ENCODE peak calls at places on chromosomes 5 and 9, in nine cellular contexts. One of them, this sample, is unnamed.

GRCh38 chr9:99253134-99253533 is 31.1 kb downstream of the SEC61B start:
- DNase-seq in stimulated activated CD8-positive, alpha-beta memory T cell treated with anti-CD3 and anti-CD28 coated beads, Interleukin-7, amount 100 ng/mL, for 24 hours: no peak
- DNase-seq in mucosa of gallbladder: no peak
- DNase-seq in stimulated activated effector memory CD8-positive, alpha-beta T cell treated with anti-CD3 and anti-CD28 coated beads, Interleukin-12 subunit alpha, Interleukin-12 subunit beta, amount 100 ng/mL, for 72 hours: no peak
- DNase-seq in nucleus accumbens: no peak
- DNase-seq in fibroblast of the conjunctiva: no peak
- DNase-seq in WTC11: no peak
- DNase-seq in PC-3: no peak
- DNase-seq in NCI-H1694 treated with DMSO at 0.1 percent for 48 hours: no peak
- DNase-seq in this sample: no peak

GRCh38 chr9:26789959-26790358 is 102.6 kb downstream of the CAAP1 start:
- DNase-seq in stimulated activated CD8-positive, alpha-beta memory T cell treated with anti-CD3 and anti-CD28 coated beads, Interleukin-7, amount 100 ng/mL, for 24 hours: no peak
- DNase-seq in mucosa of gallbladder: no peak
- DNase-seq in stimulated activated effector memory CD8-positive, alpha-beta T cell treated with anti-CD3 and anti-CD28 coated beads, Interleukin-12 subunit alpha, Interleukin-12 subunit beta, amount 100 ng/mL, for 72 hours: no peak
- DNase-seq in nucleus accumbens: no peak
- DNase-seq in fibroblast of the conjunctiva: peak; percentile 18
- DNase-seq in WTC11: no peak
- DNase-seq in PC-3: peak; percentile 3
- DNase-seq in NCI-H1694 treated with DMSO at 0.1 percent for 48 hours: no peak
- DNase-seq in this sample: peak; percentile 51

GRCh38 chr5:40937064-40937463 is 27.8 kb downstream of the C7 start:
- DNase-seq in stimulated activated CD8-positive, alpha-beta memory T cell treated with anti-CD3 and anti-CD28 coated beads, Interleukin-7, amount 100 ng/mL, for 24 hours: no peak
- DNase-seq in mucosa of gallbladder: no peak
- DNase-seq in stimulated activated effector memory CD8-positive, alpha-beta T cell treated with anti-CD3 and anti-CD28 coated beads, Interleukin-12 subunit alpha, Interleukin-12 subunit beta, amount 100 ng/mL, for 72 hours: no peak
- DNase-seq in nucleus accumbens: no peak
- DNase-seq in fibroblast of the conjunctiva: no peak
- DNase-seq in WTC11: no peak
- DNase-seq in PC-3: no peak
- DNase-seq in NCI-H1694 treated with DMSO at 0.1 percent for 48 hours: no peak
- DNase-seq in this sample: no peak

GRCh38 chr9:94812343-94812742 is 85.8 kb downstream of the AOPEP start:
- DNase-seq in stimulated activated CD8-positive, alpha-beta memory T cell treated with anti-CD3 and anti-CD28 coated beads, Interleukin-7, amount 100 ng/mL, for 24 hours: no peak
- DNase-seq in mucosa of gallbladder: no peak
- DNase-seq in stimulated activated effector memory CD8-positive, alpha-beta T cell treated with anti-CD3 and anti-CD28 coated beads, Interleukin-12 subunit alpha, Interleukin-12 subunit beta, amount 100 ng/mL, for 72 hours: no peak
- DNase-seq in nucleus accumbens: no peak
- DNase-seq in fibroblast of the conjunctiva: no peak
- DNase-seq in WTC11: no peak
- DNase-seq in PC-3: peak; percentile 71
- DNase-seq in NCI-H1694 treated with DMSO at 0.1 percent for 48 hours: no peak
- DNase-seq in this sample: peak; percentile 81

GRCh38 chr9:87425202-87425601 is 72.5 kb upstream of the DAPK1 start:
- DNase-seq in stimulated activated CD8-positive, alpha-beta memory T cell treated with anti-CD3 and anti-CD28 coated beads, Interleukin-7, amount 100 ng/mL, for 24 hours: no peak
- DNase-seq in mucosa of gallbladder: no peak
- DNase-seq in stimulated activated effector memory CD8-positive, alpha-beta T cell treated with anti-CD3 and anti-CD28 coated beads, Interleukin-12 subunit alpha, Interleukin-12 subunit beta, amount 100 ng/mL, for 72 hours: no peak
- DNase-seq in nucleus accumbens: no peak
- DNase-seq in fibroblast of the conjunctiva: no peak
- DNase-seq in WTC11: no peak
- DNase-seq in PC-3: no peak
- DNase-seq in NCI-H1694 treated with DMSO at 0.1 percent for 48 hours: no peak
- DNase-seq in this sample: no peak

GRCh38 chr5:95900383-95900958 is 61.2 kb downstream of the ELL2 start:
- DNase-seq in stimulated activated CD8-positive, alpha-beta memory T cell treated with anti-CD3 and anti-CD28 coated beads, Interleukin-7, amount 100 ng/mL, for 24 hours: no peak
- DNase-seq in mucosa of gallbladder: no peak
- DNase-seq in stimulated activated effector memory CD8-positive, alpha-beta T cell treated with anti-CD3 and anti-CD28 coated beads, Interleukin-12 subunit alpha, Interleukin-12 subunit beta, amount 100 ng/mL, for 72 hours: no peak
- DNase-seq in nucleus accumbens: no peak
- DNase-seq in fibroblast of the conjunctiva: peak; percentile 63
- DNase-seq in WTC11: no peak
- DNase-seq in PC-3: no peak
- DNase-seq in NCI-H1694 treated with DMSO at 0.1 percent for 48 hours: peak; percentile 60
- DNase-seq in this sample: no peak

GRCh38 chr9:93088656-93089015 is 7.4 kb upstream of the CARD19 start:
- DNase-seq in stimulated activated CD8-positive, alpha-beta memory T cell treated with anti-CD3 and anti-CD28 coated beads, Interleukin-7, amount 100 ng/mL, for 24 hours: no peak
- DNase-seq in mucosa of gallbladder: no peak
- DNase-seq in stimulated activated effector memory CD8-positive, alpha-beta T cell treated with anti-CD3 and anti-CD28 coated beads, Interleukin-12 subunit alpha, Interleukin-12 subunit beta, amount 100 ng/mL, for 72 hours: no peak
- DNase-seq in nucleus accumbens: no peak
- DNase-seq in fibroblast of the conjunctiva: no peak
- DNase-seq in WTC11: no peak
- DNase-seq in PC-3: no peak
- DNase-seq in NCI-H1694 treated with DMSO at 0.1 percent for 48 hours: no peak
- DNase-seq in this sample: no peak

GRCh38 chr5:71586052-71586940 is 844 bp upstream of the MCCC2 start:
- DNase-seq in stimulated activated CD8-positive, alpha-beta memory T cell treated with anti-CD3 and anti-CD28 coated beads, Interleukin-7, amount 100 ng/mL, for 24 hours: no peak
- DNase-seq in mucosa of gallbladder: no peak
- DNase-seq in stimulated activated effector memory CD8-positive, alpha-beta T cell treated with anti-CD3 and anti-CD28 coated beads, Interleukin-12 subunit alpha, Interleukin-12 subunit beta, amount 100 ng/mL, for 72 hours: no peak
- DNase-seq in nucleus accumbens: no peak
- DNase-seq in fibroblast of the conjunctiva: no peak
- DNase-seq in WTC11: no peak
- DNase-seq in PC-3: no peak
- DNase-seq in NCI-H1694 treated with DMSO at 0.1 percent for 48 hours: no peak
- DNase-seq in this sample: no peak

GRCh38 chr5:84381501-84382362 is 2.9 kb downstream of the EDIL3 start:
- DNase-seq in stimulated activated CD8-positive, alpha-beta memory T cell treated with anti-CD3 and anti-CD28 coated beads, Interleukin-7, amount 100 ng/mL, for 24 hours: no peak
- DNase-seq in mucosa of gallbladder: peak; percentile 17
- DNase-seq in stimulated activated effector memory CD8-positive, alpha-beta T cell treated with anti-CD3 and anti-CD28 coated beads, Interleukin-12 subunit alpha, Interleukin-12 subunit beta, amount 100 ng/mL, for 72 hours: no peak
- DNase-seq in nucleus accumbens: no peak
- DNase-seq in fibroblast of the conjunctiva: no peak
- DNase-seq in WTC11: no peak
- DNase-seq in PC-3: no peak
- DNase-seq in NCI-H1694 treated with DMSO at 0.1 percent for 48 hours: peak; percentile 68
- DNase-seq in this sample: peak; percentile 61

GRCh38 chr5:154753792-154754191 is 1.4 kb upstream of the LARP1 start:
- DNase-seq in stimulated activated CD8-positive, alpha-beta memory T cell treated with anti-CD3 and anti-CD28 coated beads, Interleukin-7, amount 100 ng/mL, for 24 hours: no peak
- DNase-seq in mucosa of gallbladder: peak; percentile 74
- DNase-seq in stimulated activated effector memory CD8-positive, alpha-beta T cell treated with anti-CD3 and anti-CD28 coated beads, Interleukin-12 subunit alpha, Interleukin-12 subunit beta, amount 100 ng/mL, for 72 hours: no peak
- DNase-seq in nucleus accumbens: no peak
- DNase-seq in fibroblast of the conjunctiva: peak; percentile 92
- DNase-seq in WTC11: no peak
- DNase-seq in PC-3: no peak
- DNase-seq in NCI-H1694 treated with DMSO at 0.1 percent for 48 hours: no peak
- DNase-seq in this sample: peak; percentile 56

GRCh38 chr9:5851445-5851844 is 18.5 kb upstream of the ERMP1 start:
- DNase-seq in stimulated activated CD8-positive, alpha-beta memory T cell treated with anti-CD3 and anti-CD28 coated beads, Interleukin-7, amount 100 ng/mL, for 24 hours: no peak
- DNase-seq in mucosa of gallbladder: no peak
- DNase-seq in stimulated activated effector memory CD8-positive, alpha-beta T cell treated with anti-CD3 and anti-CD28 coated beads, Interleukin-12 subunit alpha, Interleukin-12 subunit beta, amount 100 ng/mL, for 72 hours: no peak
- DNase-seq in nucleus accumbens: no peak
- DNase-seq in fibroblast of the conjunctiva: no peak
- DNase-seq in WTC11: no peak
- DNase-seq in PC-3: peak; percentile 57
- DNase-seq in NCI-H1694 treated with DMSO at 0.1 percent for 48 hours: no peak
- DNase-seq in this sample: peak; percentile 99

GRCh38 chr9:128020692-128021091 is 39.9 kb upstream of the EEIG1 start:
- DNase-seq in stimulated activated CD8-positive, alpha-beta memory T cell treated with anti-CD3 and anti-CD28 coated beads, Interleukin-7, amount 100 ng/mL, for 24 hours: no peak
- DNase-seq in mucosa of gallbladder: no peak
- DNase-seq in stimulated activated effector memory CD8-positive, alpha-beta T cell treated with anti-CD3 and anti-CD28 coated beads, Interleukin-12 subunit alpha, Interleukin-12 subunit beta, amount 100 ng/mL, for 72 hours: no peak
- DNase-seq in nucleus accumbens: no peak
- DNase-seq in fibroblast of the conjunctiva: no peak
- DNase-seq in WTC11: peak; percentile 30
- DNase-seq in PC-3: no peak
- DNase-seq in NCI-H1694 treated with DMSO at 0.1 percent for 48 hours: no peak
- DNase-seq in this sample: no peak

GRCh38 chr5:64210866-64211265 is 45.2 kb downstream of the RNF180 start:
- DNase-seq in stimulated activated CD8-positive, alpha-beta memory T cell treated with anti-CD3 and anti-CD28 coated beads, Interleukin-7, amount 100 ng/mL, for 24 hours: no peak
- DNase-seq in mucosa of gallbladder: no peak
- DNase-seq in stimulated activated effector memory CD8-positive, alpha-beta T cell treated with anti-CD3 and anti-CD28 coated beads, Interleukin-12 subunit alpha, Interleukin-12 subunit beta, amount 100 ng/mL, for 72 hours: no peak
- DNase-seq in nucleus accumbens: no peak
- DNase-seq in fibroblast of the conjunctiva: peak; percentile 53
- DNase-seq in WTC11: no peak
- DNase-seq in PC-3: peak; percentile 87
- DNase-seq in NCI-H1694 treated with DMSO at 0.1 percent for 48 hours: no peak
- DNase-seq in this sample: peak; percentile 91

GRCh38 chr5:96610747-96611146 is 51.4 kb upstream of the CAST start:
- DNase-seq in stimulated activated CD8-positive, alpha-beta memory T cell treated with anti-CD3 and anti-CD28 coated beads, Interleukin-7, amount 100 ng/mL, for 24 hours: no peak
- DNase-seq in mucosa of gallbladder: no peak
- DNase-seq in stimulated activated effector memory CD8-positive, alpha-beta T cell treated with anti-CD3 and anti-CD28 coated beads, Interleukin-12 subunit alpha, Interleukin-12 subunit beta, amount 100 ng/mL, for 72 hours: no peak
- DNase-seq in nucleus accumbens: no peak
- DNase-seq in fibroblast of the conjunctiva: no peak
- DNase-seq in WTC11: no peak
- DNase-seq in PC-3: no peak
- DNase-seq in NCI-H1694 treated with DMSO at 0.1 percent for 48 hours: no peak
- DNase-seq in this sample: no peak

GRCh38 chr9:131398204-131398603 is 4.3 kb downstream of the PRRC2B start:
- DNase-seq in stimulated activated CD8-positive, alpha-beta memory T cell treated with anti-CD3 and anti-CD28 coated beads, Interleukin-7, amount 100 ng/mL, for 24 hours: no peak
- DNase-seq in mucosa of gallbladder: peak; percentile 36
- DNase-seq in stimulated activated effector memory CD8-positive, alpha-beta T cell treated with anti-CD3 and anti-CD28 coated beads, Interleukin-12 subunit alpha, Interleukin-12 subunit beta, amount 100 ng/mL, for 72 hours: peak; percentile 65
- DNase-seq in nucleus accumbens: no peak
- DNase-seq in fibroblast of the conjunctiva: no peak
- DNase-seq in WTC11: no peak
- DNase-seq in PC-3: peak; percentile 27
- DNase-seq in NCI-H1694 treated with DMSO at 0.1 percent for 48 hours: no peak
- DNase-seq in this sample: no peak

GRCh38 chr5:55191165-55191564 is 18.2 kb upstream of the CDC20B start:
- DNase-seq in stimulated activated CD8-positive, alpha-beta memory T cell treated with anti-CD3 and anti-CD28 coated beads, Interleukin-7, amount 100 ng/mL, for 24 hours: no peak
- DNase-seq in mucosa of gallbladder: no peak
- DNase-seq in stimulated activated effector memory CD8-positive, alpha-beta T cell treated with anti-CD3 and anti-CD28 coated beads, Interleukin-12 subunit alpha, Interleukin-12 subunit beta, amount 100 ng/mL, for 72 hours: no peak
- DNase-seq in nucleus accumbens: no peak
- DNase-seq in fibroblast of the conjunctiva: no peak
- DNase-seq in WTC11: no peak
- DNase-seq in PC-3: peak; percentile 12
- DNase-seq in NCI-H1694 treated with DMSO at 0.1 percent for 48 hours: no peak
- DNase-seq in this sample: peak; percentile 58

GRCh38 chr9:111582888-111583287 is 16.6 kb downstream of the PTGR1 start:
- DNase-seq in stimulated activated CD8-positive, alpha-beta memory T cell treated with anti-CD3 and anti-CD28 coated beads, Interleukin-7, amount 100 ng/mL, for 24 hours: no peak
- DNase-seq in mucosa of gallbladder: peak; percentile 41
- DNase-seq in stimulated activated effector memory CD8-positive, alpha-beta T cell treated with anti-CD3 and anti-CD28 coated beads, Interleukin-12 subunit alpha, Interleukin-12 subunit beta, amount 100 ng/mL, for 72 hours: no peak
- DNase-seq in nucleus accumbens: no peak
- DNase-seq in fibroblast of the conjunctiva: no peak
- DNase-seq in WTC11: no peak
- DNase-seq in PC-3: peak; percentile 64
- DNase-seq in NCI-H1694 treated with DMSO at 0.1 percent for 48 hours: no peak
- DNase-seq in this sample: peak; percentile 70

GRCh38 chr9:98906273-98907040 is 37.2 kb upstream of the COL15A1 start:
- DNase-seq in stimulated activated CD8-positive, alpha-beta memory T cell treated with anti-CD3 and anti-CD28 coated beads, Interleukin-7, amount 100 ng/mL, for 24 hours: no peak
- DNase-seq in mucosa of gallbladder: no peak
- DNase-seq in stimulated activated effector memory CD8-positive, alpha-beta T cell treated with anti-CD3 and anti-CD28 coated beads, Interleukin-12 subunit alpha, Interleukin-12 subunit beta, amount 100 ng/mL, for 72 hours: no peak
- DNase-seq in nucleus accumbens: no peak
- DNase-seq in fibroblast of the conjunctiva: no peak
- DNase-seq in WTC11: no peak
- DNase-seq in PC-3: no peak
- DNase-seq in NCI-H1694 treated with DMSO at 0.1 percent for 48 hours: no peak
- DNase-seq in this sample: no peak

GRCh38 chr5:35331941-35332340 is 101.7 kb upstream of the PRLR start:
- DNase-seq in stimulated activated CD8-positive, alpha-beta memory T cell treated with anti-CD3 and anti-CD28 coated beads, Interleukin-7, amount 100 ng/mL, for 24 hours: no peak
- DNase-seq in mucosa of gallbladder: no peak
- DNase-seq in stimulated activated effector memory CD8-positive, alpha-beta T cell treated with anti-CD3 and anti-CD28 coated beads, Interleukin-12 subunit alpha, Interleukin-12 subunit beta, amount 100 ng/mL, for 72 hours: no peak
- DNase-seq in nucleus accumbens: no peak
- DNase-seq in fibroblast of the conjunctiva: no peak
- DNase-seq in WTC11: no peak
- DNase-seq in PC-3: no peak
- DNase-seq in NCI-H1694 treated with DMSO at 0.1 percent for 48 hours: no peak
- DNase-seq in this sample: no peak

GRCh38 chr5:9350301-9350797 is 195.5 kb downstream of the SEMA5A start:
- DNase-seq in stimulated activated CD8-positive, alpha-beta memory T cell treated with anti-CD3 and anti-CD28 coated beads, Interleukin-7, amount 100 ng/mL, for 24 hours: no peak
- DNase-seq in mucosa of gallbladder: no peak
- DNase-seq in stimulated activated effector memory CD8-positive, alpha-beta T cell treated with anti-CD3 and anti-CD28 coated beads, Interleukin-12 subunit alpha, Interleukin-12 subunit beta, amount 100 ng/mL, for 72 hours: no peak
- DNase-seq in nucleus accumbens: no peak
- DNase-seq in fibroblast of the conjunctiva: no peak
- DNase-seq in WTC11: no peak
- DNase-seq in PC-3: peak; percentile 52
- DNase-seq in NCI-H1694 treated with DMSO at 0.1 percent for 48 hours: no peak
- DNase-seq in this sample: no peak

GRCh38 chr9:88985616-88986015 is 5.7 kb upstream of the S1PR3 start:
- DNase-seq in stimulated activated CD8-positive, alpha-beta memory T cell treated with anti-CD3 and anti-CD28 coated beads, Interleukin-7, amount 100 ng/mL, for 24 hours: no peak
- DNase-seq in mucosa of gallbladder: no peak
- DNase-seq in stimulated activated effector memory CD8-positive, alpha-beta T cell treated with anti-CD3 and anti-CD28 coated beads, Interleukin-12 subunit alpha, Interleukin-12 subunit beta, amount 100 ng/mL, for 72 hours: no peak
- DNase-seq in nucleus accumbens: no peak
- DNase-seq in fibroblast of the conjunctiva: no peak
- DNase-seq in WTC11: no peak
- DNase-seq in PC-3: no peak
- DNase-seq in NCI-H1694 treated with DMSO at 0.1 percent for 48 hours: no peak
- DNase-seq in this sample: no peak

GRCh38 chr5:142568271-142568995 is 117.5 kb downstream of the FGF1 start:
- DNase-seq in stimulated activated CD8-positive, alpha-beta memory T cell treated with anti-CD3 and anti-CD28 coated beads, Interleukin-7, amount 100 ng/mL, for 24 hours: no peak
- DNase-seq in mucosa of gallbladder: no peak
- DNase-seq in stimulated activated effector memory CD8-positive, alpha-beta T cell treated with anti-CD3 and anti-CD28 coated beads, Interleukin-12 subunit alpha, Interleukin-12 subunit beta, amount 100 ng/mL, for 72 hours: no peak
- DNase-seq in nucleus accumbens: no peak
- DNase-seq in fibroblast of the conjunctiva: no peak
- DNase-seq in WTC11: no peak
- DNase-seq in PC-3: no peak
- DNase-seq in NCI-H1694 treated with DMSO at 0.1 percent for 48 hours: no peak
- DNase-seq in this sample: no peak

GRCh38 chr5:73673161-73673591 is 47.2 kb downstream of the ARHGEF28 start:
- DNase-seq in stimulated activated CD8-positive, alpha-beta memory T cell treated with anti-CD3 and anti-CD28 coated beads, Interleukin-7, amount 100 ng/mL, for 24 hours: no peak
- DNase-seq in mucosa of gallbladder: no peak
- DNase-seq in stimulated activated effector memory CD8-positive, alpha-beta T cell treated with anti-CD3 and anti-CD28 coated beads, Interleukin-12 subunit alpha, Interleukin-12 subunit beta, amount 100 ng/mL, for 72 hours: no peak
- DNase-seq in nucleus accumbens: no peak
- DNase-seq in fibroblast of the conjunctiva: peak; percentile 73
- DNase-seq in WTC11: no peak
- DNase-seq in PC-3: peak; percentile 66
- DNase-seq in NCI-H1694 treated with DMSO at 0.1 percent for 48 hours: no peak
- DNase-seq in this sample: peak; percentile 86

GRCh38 chr9:7216004-7216821 is 458.4 kb downstream of the KDM4C start:
- DNase-seq in stimulated activated CD8-positive, alpha-beta memory T cell treated with anti-CD3 and anti-CD28 coated beads, Interleukin-7, amount 100 ng/mL, for 24 hours: no peak
- DNase-seq in mucosa of gallbladder: no peak
- DNase-seq in stimulated activated effector memory CD8-positive, alpha-beta T cell treated with anti-CD3 and anti-CD28 coated beads, Interleukin-12 subunit alpha, Interleukin-12 subunit beta, amount 100 ng/mL, for 72 hours: no peak
- DNase-seq in nucleus accumbens: no peak
- DNase-seq in fibroblast of the conjunctiva: no peak
- DNase-seq in WTC11: no peak
- DNase-seq in PC-3: peak; percentile 56
- DNase-seq in NCI-H1694 treated with DMSO at 0.1 percent for 48 hours: no peak
- DNase-seq in this sample: peak; percentile 86